ENCODE peak calls at places on chromosomes 12 and 14, in ten cellular contexts. O is BE2C, H is HFF-Myc, Z is tibial nerve, T is GM12865, Q is fibroblast of the aortic adventitia, P is H1, M is PC-9, C is A549, R is testis. L is an unnamed sample.

GRCh38 chr14:30194769-30195168 is 267.1 kb upstream of the PRKD1 start:
- DNase-seq in O (no peak), H (peak), Z (no peak), T (no peak), Q (peak), P (no peak), M (no peak), C (no peak), R (no peak), L (peak)

GRCh38 chr14:69573841-69574265 is 818 bp downstream of the CCDC177 start:
- DNase-seq in O (peak), H (no peak), Z (no peak), T (no peak), Q (no peak), P (no peak), M (no peak), C (no peak), R (no peak), L (no peak)

GRCh38 chr12:103800252-103800771 is 40.7 kb downstream of the NT5DC3 start:
- DNase-seq in O (peak), H (no peak), Z (peak), T (no peak), Q (peak), P (no peak), M (peak), C (peak), R (peak), L (peak)

GRCh38 chr12:112828534-112828933 is 37.0 kb downstream of the RPH3A start:
- DNase-seq in O (no peak), H (no peak), Z (no peak), T (no peak), Q (no peak), P (no peak), M (no peak), C (no peak), R (no peak), L (no peak)

GRCh38 chr12:63496654-63497053 is 171.6 kb downstream of the DPY19L2 start:
- DNase-seq in O (no peak), H (no peak), Z (no peak), T (no peak), Q (no peak), P (no peak), M (no peak), C (no peak), R (no peak), L (no peak)

GRCh38 chr12:38350342-38351181 is 34.0 kb downstream of the ALG10B start:
- DNase-seq in O (no peak), H (no peak), Z (no peak), T (peak), Q (no peak), P (no peak), M (no peak), C (no peak), R (no peak), L (no peak)

GRCh38 chr12:130752692-130753230 is 36.7 kb upstream of the RIMBP2 start:
- DNase-seq in O (peak), H (no peak), Z (no peak), T (no peak), Q (no peak), P (no peak), M (no peak), C (no peak), R (no peak), L (no peak)

GRCh38 chr12:7123806-7124519 is 4.7 kb downstream of the RBP5 start:
- DNase-seq in O (no peak), H (no peak), Z (no peak), T (no peak), Q (no peak), P (no peak), M (no peak), C (no peak), R (no peak), L (no peak)

GRCh38 chr12:124680863-124681778 is 113.7 kb upstream of the NCOR2 start:
- DNase-seq in O (peak), H (peak), Z (peak), T (peak), Q (peak), P (peak), M (peak), C (peak), R (no peak), L (peak)

GRCh38 chr14:104450811-104451401 is 128.7 kb upstream of the C14orf180 start:
- DNase-seq in O (no peak), H (no peak), Z (no peak), T (no peak), Q (no peak), P (no peak), M (no peak), C (no peak), R (peak), L (no peak)

GRCh38 chr12:132153501-132154340 is 9.5 kb downstream of the NOC4L start:
- DNase-seq in O (peak), H (peak), Z (peak), T (peak), Q (peak), P (peak), M (peak), C (peak), R (peak), L (peak)
- H3K4me3 ChIP-seq in O (peak), H (no peak), Z (peak), T (no peak), Q (peak), P (no peak), M (no peak), C (no peak), R (no peak), L (no peak)

GRCh38 chr14:75050852-75051555 is at the start of gene MLH3:
- DNase-seq in O (peak), H (no peak), Z (peak), T (peak), Q (peak), P (peak), M (peak), C (peak), R (peak), L (peak)
- TF ChIP-seq CTCF in O (no peak), H (no peak), Z (no peak), T (no peak), Q (no peak), P (no peak), M (peak), C (no peak), R (no peak), L (no peak)

GRCh38 chr14:61569308-61569707 is 126.0 kb upstream of the HIF1A start:
- DNase-seq in O (no peak), H (no peak), Z (no peak), T (no peak), Q (no peak), P (no peak), M (no peak), C (no peak), R (no peak), L (no peak)

GRCh38 chr14:61570188-61570960 is 124.9 kb upstream of the HIF1A start:
- DNase-seq in O (no peak), H (no peak), Z (no peak), T (no peak), Q (peak), P (no peak), M (peak), C (no peak), R (no peak), L (peak)

GRCh38 chr14:61567838-61568571 is 127.3 kb upstream of the HIF1A start:
- DNase-seq in O (peak), H (no peak), Z (no peak), T (peak), Q (no peak), P (no peak), M (no peak), C (no peak), R (no peak), L (peak)

GRCh38 chr14:61569783-61570182 is 125.5 kb upstream of the HIF1A start:
- DNase-seq in O (no peak), H (no peak), Z (peak), T (no peak), Q (peak), P (no peak), M (peak), C (no peak), R (no peak), L (peak)

DNA sequence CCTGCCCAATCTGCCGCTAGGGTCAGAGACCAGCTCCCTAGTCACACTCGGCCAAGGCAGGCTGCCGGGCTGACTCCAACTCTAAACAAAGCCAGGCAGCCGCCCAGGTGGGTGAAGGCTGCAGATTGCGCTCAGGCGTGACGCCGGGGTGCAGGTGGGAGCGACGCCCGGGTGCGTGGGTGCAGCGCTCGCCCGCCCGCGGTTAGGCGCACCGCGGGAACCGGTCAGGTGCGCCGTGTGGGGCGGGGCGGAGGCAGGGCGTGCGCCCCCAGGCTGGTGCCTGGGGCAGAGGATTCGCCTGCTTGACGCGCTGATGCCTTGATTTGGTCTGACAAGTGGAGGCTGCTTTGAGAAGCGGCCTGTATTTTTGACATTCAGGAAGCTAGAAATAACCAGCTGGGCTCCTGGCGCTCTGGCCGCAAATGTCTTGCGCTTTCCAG is 126.7 kb upstream of the HIF1A start:
- DNase-seq in O (no peak), H (no peak), Z (no peak), T (peak), Q (no peak), P (no peak), M (peak), C (no peak), R (no peak), L (no peak)
- H3K4me3 ChIP-seq in O (no peak), H (no peak), Z (peak), T (peak), Q (no peak), P (peak), M (peak), C (no peak), R (peak), L (no peak)

DNA sequence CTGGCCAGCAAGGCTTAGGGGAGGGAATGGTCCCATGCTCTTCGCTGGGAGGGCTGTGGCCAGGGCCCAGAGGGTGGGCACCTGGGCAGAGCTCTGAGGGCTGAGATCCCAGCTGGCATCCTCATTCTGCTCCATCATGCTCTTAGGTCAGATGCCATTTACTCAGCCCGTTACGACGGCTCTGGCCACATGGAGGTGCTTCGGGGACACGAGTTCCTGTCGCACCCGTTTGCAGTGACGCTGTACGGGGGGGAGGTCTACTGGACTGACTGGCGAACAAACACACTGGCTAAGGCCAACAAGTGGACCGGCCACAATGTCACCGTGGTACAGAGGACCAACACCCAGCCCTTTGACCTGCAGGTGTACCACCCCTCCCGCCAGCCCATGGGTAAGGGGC is 30.8 kb upstream of the LRP1-AS start:
- DNase-seq in O (no peak), H (no peak), Z (no peak), T (no peak), Q (no peak), P (no peak), M (no peak), C (peak), R (no peak), L (no peak)
- TF ChIP-seq CTCF in O (no peak), H (no peak), Z (no peak), T (no peak), Q (no peak), P (no peak), M (no peak), C (no peak), R (no peak), L (no peak)

DNA sequence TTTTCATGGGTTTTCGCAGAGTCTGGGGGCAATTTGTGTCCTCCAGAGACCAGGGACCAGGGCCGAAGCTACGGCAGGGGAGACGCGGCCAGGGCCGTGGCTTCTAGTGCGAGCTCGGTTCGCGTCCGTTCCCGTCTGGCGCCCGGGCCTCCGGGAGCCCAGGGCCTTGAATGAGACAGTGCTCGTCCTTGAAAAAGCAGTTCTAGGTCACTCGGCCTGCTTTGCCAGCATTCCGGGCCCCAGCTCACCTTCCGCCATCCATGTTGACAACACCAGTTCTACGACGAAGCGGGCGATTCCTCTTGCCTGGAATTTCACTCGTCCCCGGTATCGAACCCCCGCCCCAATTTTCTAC is 4.5 kb downstream of the OR10AD1 start:
- DNase-seq in O (no peak), H (no peak), Z (no peak), T (peak), Q (no peak), P (no peak), M (peak), C (no peak), R (peak), L (peak)
- H3K4me3 ChIP-seq in O (peak), H (peak), Z (peak), T (peak), Q (peak), P (peak), M (peak), C (peak), R (peak), L (peak)

GRCh38 chr14:39472078-39472477 is 39.8 kb upstream of the FBXO33 start:
- DNase-seq in O (no peak), H (no peak), Z (no peak), T (no peak), Q (no peak), P (no peak), M (no peak), C (no peak), R (no peak), L (no peak)

GRCh38 chr14:39474416-39474911 is 42.2 kb upstream of the FBXO33 start:
- DNase-seq in O (no peak), H (no peak), Z (no peak), T (peak), Q (no peak), P (no peak), M (no peak), C (no peak), R (no peak), L (no peak)

GRCh38 chr14:39467889-39468524 is 35.8 kb upstream of the FBXO33 start:
- DNase-seq in O (peak), H (no peak), Z (no peak), T (peak), Q (peak), P (peak), M (peak), C (peak), R (no peak), L (peak)

GRCh38 chr14:39469094-39469710 is 37.0 kb upstream of the FBXO33 start:
- DNase-seq in O (peak), H (no peak), Z (no peak), T (peak), Q (peak), P (peak), M (no peak), C (peak), R (peak), L (peak)
- TF ChIP-seq CTCF in O (peak), H (peak), Z (no peak), T (peak), Q (no peak), P (peak), M (no peak), C (no peak), R (no peak), L (peak)

L was measured in cardiac fibroblast.